ENCODE peak calls at places on chromosome 18, in four cellular contexts. M is uterus, D is HCT116, V is ovary. W is an unnamed sample.

GRCh38 chr18:25231327-25231691 is 120.7 kb downstream of the ZNF521 start:
- DNase-seq in M (peak; percentile 63), V (no peak), D (no peak), W (no peak)

GRCh38 chr18:51236225-51236624 is 38.7 kb upstream of the MEX3C start:
- DNase-seq in V (no peak), M (no peak), D (peak; percentile 31), W (no peak)

GRCh38 chr18:75161629-75162028 is 47.3 kb downstream of the PTGR3 start:
- DNase-seq in V (no peak), M (no peak), D (peak; percentile 32), W (no peak)

GRCh38 chr18:39489426-39489825 is 1923.8 kb upstream of the CELF4 start:
- DNase-seq in D (no peak), M (no peak), V (no peak), W (no peak)

GRCh38 chr18:63073481-63073880 is 246.1 kb downstream of the BCL2 start:
- DNase-seq in M (no peak), V (no peak), D (no peak), W (no peak)

GRCh38 chr18:63887424-63887823 is at the start of gene SERPINB2:
- DNase-seq in M (no peak), D (no peak), V (no peak), W (no peak)

GRCh38 chr18:4394700-4395099 is 60.4 kb downstream of the DLGAP1 start:
- DNase-seq in V (no peak), D (no peak), M (no peak), W (no peak)

GRCh38 chr18:2921778-2922177 is 75.0 kb downstream of the EMILIN2 start:
- DNase-seq in V (no peak), D (no peak), M (peak; percentile 14), W (no peak)

GRCh38 chr18:55465313-55465712 is 122.7 kb downstream of the TCF4 start:
- DNase-seq in D (no peak), V (no peak), M (no peak), W (no peak)

GRCh38 chr18:31066267-31066666 is 23.7 kb upstream of the DSC3 start:
- DNase-seq in M (no peak), D (no peak), V (no peak), W (no peak)

GRCh38 chr18:42192251-42193248 is 237.5 kb downstream of the PIK3C3 start:
- DNase-seq in M (no peak), V (no peak), D (no peak), W (no peak)

GRCh38 chr18:75244336-75244735 is 33.7 kb downstream of the TSHZ1 start:
- DNase-seq in D (no peak), V (no peak), M (no peak), W (no peak)

GRCh38 chr18:7626175-7626921 is 59.2 kb downstream of the PTPRM start:
- DNase-seq in M (no peak), V (no peak), D (no peak), W (no peak)

GRCh38 chr18:7629416-7629815 is 62.3 kb downstream of the PTPRM start:
- DNase-seq in D (no peak), V (no peak), M (no peak), W (no peak)

GRCh38 chr18:7623681-7624080 is 56.6 kb downstream of the PTPRM start:
- DNase-seq in V (no peak), D (no peak), M (no peak), W (no peak)

GRCh38 chr18:7624697-7625096 is 57.6 kb downstream of the PTPRM start:
- DNase-seq in D (no peak), M (no peak), V (no peak), W (no peak)

DNA sequence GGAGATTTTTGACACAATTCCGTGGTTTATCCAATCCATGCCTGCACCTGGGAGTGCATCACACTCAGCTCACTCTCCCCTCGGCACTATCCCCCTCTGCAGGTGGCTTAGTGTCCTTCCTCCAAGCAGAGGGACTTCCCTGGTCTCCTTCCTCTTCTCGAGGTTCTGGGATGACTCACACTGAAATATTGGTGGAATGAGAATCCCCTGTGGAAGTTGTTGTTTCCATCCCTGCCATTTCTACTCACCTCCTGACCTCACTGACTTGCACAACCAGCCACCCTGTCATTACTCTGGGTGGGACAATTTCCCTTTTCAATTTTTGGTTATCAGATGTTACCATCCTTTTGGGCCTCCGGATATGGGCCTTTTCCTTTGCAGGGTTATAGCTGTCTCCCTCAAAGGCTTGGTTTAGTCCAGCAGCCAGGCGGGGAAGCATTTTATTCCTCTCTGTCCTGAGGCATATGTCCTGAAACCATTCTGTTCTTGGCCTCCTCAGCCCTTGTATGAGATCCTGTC is 59.9 kb downstream of the PTPRM start:
- DNase-seq in V (no peak), D (no peak), M (no peak), W (no peak)
- H3K27ac ChIP-seq in V (no peak overlapping the region), D (no peak overlapping the region), M (no peak overlapping the region), W (no peak overlapping the region)

GRCh38 chr18:12278765-12279682 is 24.9 kb downstream of the CIDEA start:
- DNase-seq in D (no peak), M (peak; percentile 91), V (peak; percentile 86), W (no peak)
- TF ChIP-seq POLR2A in D (no peak), M (peak; percentile 94), V (peak; percentile 81), W (peak; percentile 72)

DNA sequence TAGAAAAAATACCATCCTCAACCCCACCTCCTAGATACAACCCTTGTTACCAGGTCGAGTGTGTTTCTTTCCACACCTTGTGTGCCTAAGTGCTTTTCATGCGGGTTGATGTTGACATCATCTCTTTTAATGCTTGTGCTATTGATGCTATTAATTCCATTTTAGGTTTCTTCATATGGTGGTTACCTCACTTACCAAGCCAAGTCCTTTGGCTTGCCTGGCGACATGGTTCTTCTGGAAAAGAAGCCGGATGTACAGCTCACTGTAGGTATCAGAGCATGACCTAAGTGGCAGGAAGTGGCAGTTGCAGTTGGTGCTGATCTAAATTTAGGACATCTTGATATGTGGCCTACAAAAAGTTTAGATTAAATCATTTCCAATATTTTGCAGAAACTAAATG is 149.9 kb upstream of the TTC39C start:
- DNase-seq in V (no peak), M (no peak), D (no peak), W (no peak)
- H3K9me3 ChIP-seq in V (no peaks in the 10 kb centered on the region), M (no peaks in the 10 kb centered on the region), D (no peaks in the 10 kb centered on the region), W (no peaks in the 10 kb centered on the region)

GRCh38 chr18:9069482-9070059 is 32.9 kb upstream of the NDUFV2 start:
- DNase-seq in V (no peak), D (no peak), M (no peak), W (no peak)
- H3K27ac ChIP-seq in V (no peak overlapping the region), D (no peak overlapping the region), M (no peak overlapping the region), W (no peak overlapping the region)

DNA sequence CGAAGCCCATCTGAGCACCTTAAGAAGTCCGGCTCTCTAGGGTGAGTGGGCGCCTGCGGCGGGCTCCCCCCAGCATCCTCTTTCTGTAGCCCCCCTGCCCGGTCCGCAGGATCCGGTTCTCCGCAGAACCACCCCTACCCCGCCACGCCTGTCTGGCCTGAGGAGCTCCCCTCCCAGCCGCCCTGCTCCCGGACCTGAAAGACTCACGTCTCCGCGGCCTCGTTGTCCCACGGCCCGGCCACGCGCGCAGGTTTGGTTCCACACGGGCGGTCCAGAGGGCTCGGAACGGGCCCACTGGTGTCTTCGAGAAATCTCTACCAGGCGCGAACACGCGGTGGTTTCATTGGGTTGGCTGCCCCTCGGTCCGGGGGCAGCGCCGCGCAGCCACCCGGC is 237 bp downstream of the SLC39A6 start:
- DNase-seq in V (no peak), M (no peak), D (no peak), W (peak; percentile 6)
- TF ChIP-seq POLR2A in V (no peak), M (no peak), D (peak; percentile 63), W (no peak)